ENCODE peak calls at places on chromosomes 3 and 15, in four cellular contexts. M, N, D and H are unnamed samples.

GRCh38 chr3:71949403-71949802 is 164.5 kb upstream of the PROK2 start:
- DNase-seq in N (no peak), M (no peak), D (no peak), H (no peak)

GRCh38 chr3:190618349-190619030 is 104.6 kb downstream of the IL1RAP start:
- DNase-seq in D (no peak), N (no peak), M (no peak), H (no peak)

GRCh38 chr3:144470646-144471045 is 499.0 kb downstream of the DIPK2A start:
- DNase-seq in N (no peak), D (no peak), M (no peak), H (no peak)

GRCh38 chr3:24640330-24640877 is 145.8 kb upstream of the THRB start:
- DNase-seq in N (peak), M (no peak), D (peak), H (no peak)

GRCh38 chr3:51948016-51948580 is 5.9 kb downstream of the PARP3 start:
- DNase-seq in N (no peak), D (no peak), M (no peak), H (no peak)

GRCh38 chr3:172355836-172356235 is 92.4 kb downstream of the GHSR start:
- DNase-seq in D (peak), N (peak), M (no peak), H (no peak)

GRCh38 chr3:27717200-27717852 is 4.8 kb downstream of the EOMES start:
- DNase-seq in N (no peak), M (no peak), D (no peak), H (no peak)

GRCh38 chr3:15637131-15637951 is 35.8 kb downstream of the BTD start:
- DNase-seq in N (no peak), D (no peak), M (peak), H (no peak)

GRCh38 chr3:46965151-46965550 is 11.4 kb downstream of the CCDC12 start:
- DNase-seq in M (no peak), N (no peak), D (no peak), H (no peak)

GRCh38 chr15:41416742-41417417 is at the start of gene RTF1:
- DNase-seq in N (peak), D (peak), M (peak), H (peak)

GRCh38 chr15:60476713-60477112 is 2.2 kb downstream of the ICE2 start:
- DNase-seq in D (no peak), M (no peak), N (no peak), H (no peak)

GRCh38 chr3:125051715-125052581 is 3.8 kb downstream of the HEG1 start:
- DNase-seq in M (no peak), N (peak), D (no peak), H (no peak)

GRCh38 chr15:90101969-90102890 is at the start of gene IDH2:
- DNase-seq in D (peak), N (peak), M (peak), H (peak)

GRCh38 chr15:66834863-66835557 is 133.0 kb downstream of the SMAD6 start:
- DNase-seq in M (no peak), N (no peak), D (no peak), H (no peak)

GRCh38 chr3:189419683-189420082 is 211.5 kb upstream of the TP63 start:
- DNase-seq in M (no peak), D (no peak), N (no peak), H (no peak)

GRCh38 chr15:74387141-74387541 is 19.7 kb upstream of the CYP11A1 start:
- DNase-seq in D (no peak), N (no peak), M (no peak), H (no peak)

GRCh38 chr3:125039041-125039896 is 16.5 kb downstream of the HEG1 start:
- DNase-seq in N (no peak), M (no peak), D (no peak), H (no peak)

GRCh38 chr3:172466553-172467130 is 18.4 kb upstream of the GHSR start:
- DNase-seq in D (no peak), M (no peak), N (no peak), H (no peak)

GRCh38 chr3:8460815-8461482 is 40.7 kb upstream of the LMCD1 start:
- DNase-seq in N (peak), M (no peak), D (no peak), H (no peak)

GRCh38 chr15:75639191-75639708 is 774 bp downstream of the IMP3 start:
- DNase-seq in D (no peak), N (no peak), M (no peak), H (no peak)

GRCh38 chr3:197519801-197520211 is 36.0 kb downstream of the BDH1 start:
- DNase-seq in D (no peak), M (no peak), N (no peak), H (no peak)

GRCh38 chr15:60720084-60720483 is 241.1 kb upstream of the ICE2 start:
- DNase-seq in M (no peak), D (no peak), N (no peak), H (no peak)

GRCh38 chr15:44735482-44736260 is 657 bp upstream of the TRIM69 start:
- DNase-seq in D (no peak), N (no peak), M (no peak), H (no peak)

GRCh38 chr3:100023150-100023549 is 91.2 kb downstream of the FILIP1L start:
- DNase-seq in M (no peak), D (no peak), N (no peak), H (no peak)

GRCh38 chr15:71559616-71560015 is 250.7 kb upstream of the NR2E3 start:
- DNase-seq in D (no peak), N (no peak), M (no peak), H (no peak)

GRCh38 chr15:20645956-20646355 is 104.4 kb upstream of the GOLGA6L6 start:
- DNase-seq in D (no peak), M (peak), N (no peak), H (no peak)

GRCh38 chr3:124928333-124929202 is 6.0 kb downstream of the MUC13 start:
- DNase-seq in N (peak), D (no peak), M (peak), H (no peak)

GRCh38 chr3:19885468-19885867 is 48.5 kb downstream of the EFHB start:
- DNase-seq in D (no peak), N (peak), M (peak), H (no peak)

GRCh38 chr3:139292933-139293664 is 50.7 kb upstream of the MRPS22 start:
- DNase-seq in D (no peak), M (no peak), N (no peak), H (no peak)

GRCh38 chr15:88463870-88464532 is 3.2 kb downstream of the MRPL46 start:
- DNase-seq in D (no peak), M (no peak), N (no peak), H (no peak)

GRCh38 chr3:122563717-122564025 is 429 bp downstream of the PARP9 start:
- DNase-seq in N (no peak), M (no peak), D (no peak), H (no peak)

GRCh38 chr15:56052389-56053045 is 59.1 kb upstream of the NEDD4 start:
- DNase-seq in D (peak), N (no peak), M (peak), H (no peak)

GRCh38 chr15:56056626-56057025 is 63.2 kb upstream of the NEDD4 start:
- DNase-seq in M (no peak), N (no peak), D (no peak), H (no peak)

GRCh38 chr15:56049577-56049976 is 56.2 kb upstream of the NEDD4 start:
- DNase-seq in N (no peak), M (no peak), D (no peak), H (no peak)

GRCh38 chr15:56051700-56052099 is 58.3 kb upstream of the NEDD4 start:
- DNase-seq in M (no peak), N (no peak), D (no peak), H (no peak)

DNA sequence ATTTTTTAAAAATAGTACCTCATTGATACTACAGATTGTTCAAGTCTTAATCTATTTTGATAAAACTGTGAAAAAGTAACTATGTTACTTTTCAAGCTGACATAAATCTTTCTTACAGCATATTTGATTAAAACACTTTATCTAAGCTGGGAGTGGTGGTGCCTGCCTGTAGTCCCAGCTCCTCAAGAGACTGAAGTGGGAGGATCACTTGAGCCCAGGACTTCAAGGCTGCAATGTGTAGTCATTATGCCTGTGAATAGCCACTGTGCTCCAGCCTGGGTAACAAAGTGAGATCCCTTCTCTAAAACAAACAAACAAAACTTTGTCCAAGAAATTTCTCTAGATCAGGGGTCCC is 59.6 kb upstream of the NEDD4 start:
- DNase-seq in D (no peak), M (no peak), N (no peak), H (no peak)
- TF ChIP-seq CTCF in D (no peak), M (no peak), N (no peak), H (no peak)

GRCh38 chr3:116045251-116045770 is 400.0 kb downstream of the LSAMP start:
- DNase-seq in N (no peak), M (no peak), D (no peak), H (no peak)
- TF ChIP-seq CTCF in N (no peak), M (no peak), D (no peak), H (no peak)

GRCh38 chr3:60274098-60274497 is 977.2 kb downstream of the FHIT start:
- DNase-seq in N (no peak), D (no peak), M (no peak), H (no peak)
- TF ChIP-seq CTCF in N (no peak), D (no peak), M (no peak), H (no peak)

GRCh38 chr3:102235679-102236078 is 199.1 kb upstream of the ZPLD1 start:
- DNase-seq in D (no peak), N (no peak), M (peak), H (no peak)
- TF ChIP-seq CTCF in D (peak), N (peak), M (peak), H (no peak)

GRCh38 chr3:41863024-41863423 is 98.9 kb downstream of the ULK4 start:
- DNase-seq in M (no peak), N (no peak), D (no peak), H (no peak)
- TF ChIP-seq CTCF in M (no peak), N (peak), D (peak), H (peak)

DNA sequence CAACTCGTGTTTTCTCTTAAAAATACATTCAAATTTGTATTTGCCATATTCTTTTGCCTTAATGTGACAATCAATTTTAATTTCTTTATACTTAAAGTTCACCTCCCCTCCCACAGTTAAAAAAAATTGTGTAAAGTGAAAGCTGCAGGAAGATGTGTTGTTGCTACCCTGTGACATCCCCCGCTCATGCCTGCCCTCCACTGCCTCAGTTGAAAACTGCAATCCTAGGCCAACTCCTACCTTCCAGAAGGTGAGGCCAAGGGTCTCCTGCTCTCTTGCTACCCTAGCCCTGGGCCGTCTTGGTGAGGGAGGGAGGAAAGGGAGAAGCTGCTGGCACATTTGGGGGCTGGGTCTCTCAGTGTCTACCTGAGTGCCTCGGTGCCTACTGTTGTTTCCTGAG is 57.0 kb upstream of the CMTM7 start:
- DNase-seq in M (no peak), D (no peak), N (no peak), H (no peak)
- TF ChIP-seq CTCF in M (peak), D (peak), N (peak), H (peak)

GRCh38 chr3:105367406-105368213 is 901 bp downstream of the ALCAM start:
- DNase-seq in M (peak), D (peak), N (peak), H (peak)
- TF ChIP-seq CTCF in M (no peak), D (peak), N (peak), H (no peak)

DNA sequence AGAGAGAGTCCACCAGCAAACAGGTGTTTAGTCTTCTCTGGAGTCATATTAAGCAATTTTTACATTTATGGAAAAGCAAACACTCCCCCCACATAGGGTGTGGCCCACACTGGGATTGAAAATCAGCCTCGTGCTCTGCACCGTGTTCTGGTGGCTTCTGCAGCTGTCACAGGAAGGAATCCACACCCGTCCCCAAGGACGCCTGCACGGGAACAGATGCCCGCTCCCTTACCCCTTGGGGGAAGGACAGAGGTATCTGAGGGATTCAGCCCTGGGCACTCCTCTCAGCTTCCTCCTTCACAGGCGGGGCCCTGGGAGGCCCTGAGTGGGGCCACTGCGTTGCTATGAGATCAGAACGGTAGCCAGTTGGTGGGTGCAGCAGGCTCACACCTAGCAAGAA is 27.8 kb downstream of the LIPC start:
- DNase-seq in N (no peak), D (no peak), M (no peak), H (no peak)
- TF ChIP-seq CTCF in N (no peak), D (no peak), M (no peak), H (no peak)